ENCODE peak calls at places on chromosomes 13 and 19, in four cellular contexts. D is activated T-cell treated with anti-CD3 and anti-CD28 coated beads, Interleukin-2, amount 50 U/mL, for 72 hours; Y is neuronal stem cell; V is HFFc6. N is an unnamed sample.

GRCh38 chr19:5076440-5077208 is 107.7 kb downstream of the KDM4B start:
- DNase-seq in D (no peak), Y (no peak), V (no peak), N (no peak)

GRCh38 chr13:107866666-107867623 is 348.4 kb downstream of the LIG4 start:
- DNase-seq in D (no peak), Y (peak), V (no peak), N (peak)

GRCh38 chr19:46357846-46358583 is 11.1 kb downstream of the PPP5C start:
- DNase-seq in D (no peak), Y (no peak), V (peak), N (no peak)

GRCh38 chr13:45242524-45242923 is 41.7 kb upstream of the KCTD4 start:
- DNase-seq in D (no peak), Y (no peak), V (no peak), N (no peak)

GRCh38 chr19:1037553-1038115 is 2.3 kb upstream of the ABCA7 start:
- DNase-seq in D (no peak), Y (no peak), V (no peak), N (peak)

GRCh38 chr19:14375055-14375581 is 6.1 kb upstream of the ADGRE5 start:
- DNase-seq in D (peak), Y (no peak), V (no peak), N (peak)

GRCh38 chr19:1618157-1619093 is 13.2 kb upstream of the UQCR11 start:
- DNase-seq in D (peak), Y (no peak), V (peak), N (peak)

GRCh38 chr13:20393273-20394235 is 132.1 kb downstream of the CRYL1 start:
- DNase-seq in D (no peak), Y (no peak), V (no peak), N (no peak)

GRCh38 chr13:51156666-51157065 is 45.6 kb upstream of the C13orf42 start:
- DNase-seq in D (no peak), Y (no peak), V (no peak), N (no peak)

GRCh38 chr13:75704194-75704941 is 68.2 kb downstream of the LMO7 start:
- DNase-seq in D (no peak), Y (no peak), V (peak), N (no peak)

GRCh38 chr13:102721800-102722231 is 27.0 kb upstream of the METTL21C start:
- DNase-seq in D (no peak), Y (no peak), V (peak), N (no peak)

GRCh38 chr19:860481-861098 is 1.1 kb downstream of the CFD start:
- DNase-seq in D (peak), Y (peak), V (peak), N (peak)

GRCh38 chr13:78598382-78598781 is 5.0 kb downstream of the POU4F1 start:
- DNase-seq in D (no peak), Y (no peak), V (no peak), N (no peak)

N was measured in RPMI8226.